ENCODE peak calls at places on chromosomes 16 and 17, in seven cellular contexts. H is pancreas, N is ascending aorta, A is HAP-1, K is PC-3, M is mammary epithelial cell, W is colonic mucosa. R is an unnamed sample. For H3K27me3 and H3K36me3, the result is how much of the 10 kb centered on the place peaks cover.

GRCh38 chr17:2996938-2997670 is 66.3 kb downstream of the OR1D5 start:
- DNase-seq in K (peak), N (no peak), M (no peak), W (no peak), H (no peak), A (no peak), R (no peak)

GRCh38 chr17:31388770-31389672 is 2.5 kb upstream of the RAB11FIP4 start:
- DNase-seq in H (no peak), A (no peak), W (no peak), K (peak), N (no peak), M (no peak), R (no peak)

GRCh38 chr16:9123871-9124270 is 32.4 kb downstream of the HAPSTR1 start:
- DNase-seq in A (no peak), W (peak), K (peak), N (peak), M (peak), H (peak), R (peak)

GRCh38 chr16:88318091-88318494 is 64.7 kb upstream of the ZNF469 start:
- DNase-seq in H (peak), W (no peak), K (no peak), N (no peak), A (no peak), M (no peak), R (no peak)

GRCh38 chr17:48909796-48910195 is 1.6 kb downstream of the UBE2Z start:
- DNase-seq in W (no peak), K (no peak), A (no peak), N (no peak), H (no peak), M (peak), R (no peak)

GRCh38 chr16:68760671-68761275 is 23.7 kb downstream of the CDH1 start:
- DNase-seq in N (no peak), K (peak), A (no peak), W (no peak), H (no peak), M (peak), R (peak)

GRCh38 chr16:88941933-88942909 is 34.8 kb downstream of the CBFA2T3 start:
- DNase-seq in N (no peak), A (peak), M (no peak), W (peak), K (no peak), H (peak), R (no peak)

GRCh38 chr17:3935825-3936355 is 19.6 kb upstream of the P2RX1 start:
- DNase-seq in A (no peak), H (no peak), K (peak), M (peak), W (no peak), N (no peak), R (peak)

GRCh38 chr16:57084257-57084770 is 8.1 kb upstream of the CPNE2 start:
- DNase-seq in K (peak), W (peak), M (peak), H (peak), N (peak), A (peak), R (peak)

GRCh38 chr17:43467981-43468541 is 15.7 kb upstream of the DHX8 start:
- DNase-seq in K (no peak), H (no peak), M (peak), N (no peak), A (no peak), W (no peak), R (peak)

GRCh38 chr16:88654363-88655052 is 3.7 kb upstream of the CYBA start:
- DNase-seq in A (no peak), W (no peak), M (no peak), K (no peak), N (no peak), H (no peak), R (no peak)

GRCh38 chr16:86634290-86634689 is 55.9 kb downstream of the FOXL1 start:
- DNase-seq in H (no peak), M (peak), A (no peak), K (peak), W (no peak), N (no peak), R (no peak)

GRCh38 chr17:66576473-66576872 is 258.4 kb upstream of the CACNG5 start:
- DNase-seq in A (no peak), W (no peak), N (no peak), K (no peak), H (no peak), M (no peak), R (no peak)

GRCh38 chr17:60583008-60583407 is 17.0 kb upstream of the PPM1D start:
- DNase-seq in M (no peak), A (no peak), N (no peak), W (no peak), H (no peak), K (no peak), R (no peak)

GRCh38 chr17:42431758-42432161 is 8.7 kb upstream of the CAVIN1 start:
- DNase-seq in N (no peak), W (no peak), K (no peak), H (no peak), M (no peak), A (peak), R (no peak)

GRCh38 chr17:350706-351435 is 1.7 kb downstream of the RPH3AL start:
- DNase-seq in H (no peak), N (peak), W (peak), K (peak), A (no peak), M (peak), R (peak)

GRCh38 chr17:39863244-39863917 is 731 bp downstream of the IKZF3 start:
- DNase-seq in K (no peak), W (no peak), M (no peak), A (no peak), H (no peak), N (no peak), R (no peak)
- H3K27me3 ChIP-seq in K (half or more), W (under half), M (under half), A (under half), H (under half), N (under half), R (half or more)

DNA sequence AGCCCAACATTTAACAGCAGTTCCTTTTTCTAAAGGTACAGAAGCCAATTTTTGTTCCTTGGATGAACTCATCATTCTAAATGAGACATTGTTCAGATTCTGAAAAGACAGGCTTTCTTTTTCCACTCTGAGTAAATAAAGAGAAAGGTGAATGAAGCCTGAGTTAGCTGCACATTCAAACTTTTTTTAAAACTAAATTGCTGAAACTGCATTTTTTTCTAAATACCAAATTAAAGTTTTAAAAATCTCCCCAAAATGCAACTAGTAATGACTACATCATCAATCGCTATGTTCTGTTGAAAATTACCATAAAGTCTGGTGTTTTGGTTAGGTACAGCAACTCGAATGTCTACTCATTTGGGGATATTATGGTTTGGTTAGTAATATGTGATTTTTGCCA is 9.8 kb downstream of the SCO1 start:
- DNase-seq in N (no peak), W (no peak), M (no peak), H (no peak), K (no peak), A (no peak), R (no peak)
- H3K36me3 ChIP-seq in N (under half), W (under half), M (half or more), H (under half), K (under half), A (half or more), R (half or more)

DNA sequence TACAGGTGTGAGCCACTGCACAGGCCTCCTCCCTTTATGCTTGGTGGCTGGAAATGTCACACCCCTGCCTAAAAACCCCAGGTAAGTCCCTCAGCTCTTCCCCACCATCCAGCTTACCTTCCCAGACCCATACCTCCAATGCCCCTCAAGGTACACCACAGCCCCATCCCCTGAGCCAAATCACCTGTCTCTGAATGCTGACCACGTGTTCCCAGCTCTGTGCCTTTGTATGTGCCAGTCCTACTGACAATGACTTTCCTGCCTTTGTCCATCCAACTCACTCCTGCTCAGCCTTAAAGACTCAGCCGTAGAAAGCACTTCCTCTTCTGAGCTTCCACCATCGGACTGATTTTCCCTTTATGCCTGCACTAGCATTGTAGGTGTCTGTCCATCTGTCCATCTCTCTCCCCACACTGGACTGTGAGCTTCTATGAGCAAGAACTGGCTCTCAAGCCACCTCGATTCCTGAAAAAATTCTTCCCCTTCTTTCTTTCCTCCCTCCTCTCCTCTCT is 30.7 kb upstream of the GOSR2 start:
- DNase-seq in A (no peak), H (no peak), M (no peak), K (no peak), W (no peak), N (no peak), R (no peak)
- H3K27me3 ChIP-seq in A (under half), H (under half), M (under half), K (half or more), W (under half), N (under half), R (under half)

GRCh38 chr16:84582958-84583516 is 34.8 kb downstream of the COTL1 start:
- DNase-seq in M (no peak), H (peak), A (no peak), N (peak), K (no peak), W (no peak), R (peak)
- H3K36me3 ChIP-seq in M (under half), H (under half), A (under half), N (under half), K (under half), W (under half), R (under half)

GRCh38 chr16:160691-161190 is 5.0 kb upstream of the HBM start:
- DNase-seq in W (no peak), K (no peak), H (peak), M (no peak), A (no peak), N (no peak), R (no peak)
- H3K27me3 ChIP-seq in W (under half), K (under half), H (under half), M (under half), A (under half), N (under half), R (under half)

GRCh38 chr17:73283841-73284282 is 22.2 kb upstream of the CPSF4L start:
- DNase-seq in K (no peak), N (no peak), H (peak), A (no peak), M (no peak), W (no peak), R (no peak)

GRCh38 chr17:73285603-73285908 is 23.9 kb upstream of the CPSF4L start:
- DNase-seq in W (no peak), M (no peak), K (no peak), N (no peak), H (peak), A (no peak), R (no peak)

GRCh38 chr17:73285916-73286862 is 24.5 kb upstream of the CPSF4L start:
- DNase-seq in K (no peak), A (no peak), H (peak), N (no peak), W (no peak), M (no peak), R (no peak)

GRCh38 chr17:73284339-73284738 is 22.7 kb upstream of the CPSF4L start:
- DNase-seq in W (no peak), N (no peak), H (no peak), K (no peak), M (no peak), A (no peak), R (no peak)

DNA sequence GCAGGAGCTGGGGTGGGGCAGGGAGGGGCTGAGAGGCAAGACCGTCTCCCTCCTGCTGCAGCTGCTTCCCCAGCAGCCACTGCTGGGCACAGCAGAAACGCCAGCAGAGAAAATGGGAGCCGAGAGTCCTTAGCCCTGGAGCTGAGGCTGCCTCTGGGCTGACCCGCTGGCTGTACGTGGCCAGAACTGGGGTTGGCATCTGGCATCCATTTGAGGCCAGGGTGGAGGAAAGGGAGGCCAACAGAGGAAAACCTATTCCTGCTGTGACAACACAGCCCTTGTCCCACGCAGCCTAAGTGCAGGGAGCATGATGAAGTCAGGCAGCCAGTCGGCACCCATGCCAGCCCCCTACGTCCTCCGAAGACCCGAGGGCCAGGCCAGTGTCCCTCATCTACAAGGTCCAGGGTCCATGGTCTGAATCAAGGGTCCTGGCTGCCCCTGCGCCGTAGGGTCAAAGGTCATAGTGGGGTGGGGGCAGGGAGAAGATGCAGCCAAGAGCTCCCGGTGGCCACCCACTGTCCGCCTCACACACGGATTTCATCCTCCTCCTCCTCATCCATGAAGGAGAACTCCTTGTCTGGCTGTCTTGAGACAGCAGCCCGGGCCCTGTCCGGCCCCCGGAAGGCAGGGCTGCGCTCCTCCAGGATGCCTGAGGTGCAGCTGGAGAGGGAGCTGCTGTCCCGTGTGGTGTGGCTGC is 23.4 kb upstream of the CPSF4L start:
- DNase-seq in H (peak), A (no peak), K (no peak), W (no peak), N (no peak), M (no peak), R (no peak)
- H3K36me3 ChIP-seq in H (under half), A (under half), K (under half), W (under half), N (under half), M (under half), R (half or more)

DNA sequence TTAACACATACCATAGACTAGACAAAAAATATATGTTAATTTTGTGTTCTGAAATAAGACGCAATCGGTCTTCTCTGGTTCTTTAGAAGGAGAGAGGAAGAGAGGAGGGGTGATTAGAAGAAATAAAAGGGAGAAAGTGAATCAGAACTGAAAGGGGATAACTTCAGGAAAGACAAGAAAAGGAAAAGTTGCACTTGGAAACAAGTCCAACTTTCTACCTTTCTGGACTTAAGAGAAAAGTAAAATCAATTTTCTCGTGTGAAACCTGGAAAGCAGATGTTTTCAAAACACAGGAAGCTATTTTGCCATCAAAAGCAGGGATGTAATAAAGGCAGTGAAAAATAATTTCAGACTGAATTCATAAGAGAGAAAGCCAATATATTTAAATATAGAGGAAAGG is 11.9 kb upstream of the ZFHX3 start:
- DNase-seq in K (no peak), H (no peak), W (no peak), M (no peak), A (no peak), N (no peak), R (no peak)
- H3K27me3 ChIP-seq in K (under half), H (under half), W (under half), M (under half), A (under half), N (under half), R (under half)

R was measured in MG63.